ENCODE peak calls at places on chromosomes 11 and 22, in four cellular contexts. W is glutamatergic neuron, R is anterior cingulate cortex, G is T-helper 9 cell. Z is an unnamed sample.
A peak's percentile ranks its signal among the peaks of the same experiment; 100 is the strongest.

GRCh38 chr11:74019860-74020259 is 11.0 kb upstream of the UCP3 start:
- DNase-seq in G (no peak), R (no peak), W (no peak), Z (no peak)

GRCh38 chr11:68890490-68891231 is 13.0 kb downstream of the MRPL21 start:
- DNase-seq in G (no peak), R (peak; percentile 58), W (no peak), Z (peak; percentile 61)

GRCh38 chr11:78061921-78062311 is 1.7 kb upstream of the THRSP start:
- DNase-seq in R (no peak), G (no peak), W (no peak), Z (no peak)

GRCh38 chr11:47408598-47409439 is 429 bp downstream of the SLC39A13 start:
- DNase-seq in W (no peak), G (no peak), R (peak; percentile 68), Z (peak; percentile 96)

GRCh38 chr22:46069518-46070214 is 80.7 kb upstream of the PPARA start:
- DNase-seq in W (peak; percentile 24), R (peak; percentile 94), G (no peak), Z (peak; percentile 89)

GRCh38 chr11:125250316-125250870 is 85.8 kb downstream of the PKNOX2 start:
- DNase-seq in G (no peak), R (no peak), W (no peak), Z (no peak)

GRCh38 chr11:128886401-128887119 is 4.6 kb upstream of the KCNJ5 start:
- DNase-seq in W (no peak), R (no peak), G (no peak), Z (no peak)

GRCh38 chr22:38135133-38135706 is 24.7 kb upstream of the BAIAP2L2 start:
- DNase-seq in W (no peak), R (no peak), G (no peak), Z (no peak)

GRCh38 chr11:105553015-105553414 is 56.9 kb upstream of the GRIA4 start:
- DNase-seq in W (no peak), R (no peak), G (no peak), Z (no peak)

GRCh38 chr11:128595221-128595620 is 7.9 kb upstream of the ETS1 start:
- DNase-seq in R (no peak), G (no peak), W (no peak), Z (no peak)

GRCh38 chr11:70176940-70177689 is 26.0 kb upstream of the FADD start:
- DNase-seq in R (no peak), G (peak; percentile 44), W (peak; percentile 76), Z (peak; percentile 82)

GRCh38 chr22:36828815-36829214 is 12.0 kb upstream of the PVALB start:
- DNase-seq in G (no peak), W (no peak), R (no peak), Z (no peak)

GRCh38 chr11:68460741-68461283 is at the start of gene PPP6R3:
- DNase-seq in R (no peak), W (no peak), G (no peak), Z (peak; percentile 95)